ENCODE peak calls at places on chromosomes 12 and 14, in five cellular contexts. L is natural killer cell treated with Interleukin-12 subunit alpha and Interleukin-12 subunit beta and Interleukin-15 and Interleukin-18, amount 100 ng/mL, for 72 hours; V is activated CD8-positive, alpha-beta memory T cell treated with anti-CD3 and anti-CD28 coated beads, Interleukin-2, amount 50 U/mL, for 4 hours; H is NCI-H1105; S is mammary epithelial cell. E is an unnamed sample.

GRCh38 chr14:20384886-20385285 is 28.4 kb downstream of the TEP1 start:
- DNase-seq in L (no peak), V (no peak), H (no peak), S (no peak), E (no peak)

GRCh38 chr14:59698793-59699192 is 122.2 kb upstream of the CCDC175 start:
- DNase-seq in L (no peak), V (no peak), H (no peak), S (peak; percentile 16), E (no peak)

GRCh38 chr14:20803221-20803620 is 577 bp upstream of the RNASE1 start:
- DNase-seq in L (no peak), V (no peak), H (no peak), S (no peak), E (no peak)

GRCh38 chr14:65421201-65421981 is 8.9 kb downstream of the FUT8 start:
- DNase-seq in L (no peak), V (no peak), H (no peak), S (peak; percentile 40), E (no peak)

GRCh38 chr14:51463461-51463860 is 188.2 kb upstream of the FRMD6 start:
- DNase-seq in L (no peak), V (no peak), H (no peak), S (no peak), E (no peak)

GRCh38 chr14:77059276-77059934 is 30.9 kb upstream of the IRF2BPL start:
- DNase-seq in L (peak; percentile 37), V (no peak), H (no peak), S (peak; percentile 49), E (no peak)

GRCh38 chr14:68969278-68969677 is 9.8 kb downstream of the ACTN1 start:
- DNase-seq in L (no peak), V (no peak), H (no peak), S (no peak), E (no peak)

GRCh38 chr14:101665478-101666078 is 95.9 kb upstream of the PPP2R5C start:
- DNase-seq in L (no peak), V (no peak), H (peak; percentile 61), S (peak; percentile 52), E (peak; percentile 44)

GRCh38 chr14:80212025-80212402 is 710 bp upstream of the DIO2 start:
- DNase-seq in L (no peak), V (no peak), H (no peak), S (peak; percentile 58), E (no peak)

GRCh38 chr12:123488539-123489230 is 30.7 kb downstream of the SNRNP35 start:
- DNase-seq in L (no peak), V (no peak), H (no peak), S (no peak), E (no peak)

GRCh38 chr12:86137936-86138335 is 118.3 kb downstream of the MGAT4C start:
- DNase-seq in L (no peak), V (no peak), H (no peak), S (peak; percentile 77), E (no peak)

GRCh38 chr14:42523656-42524055 is 917.0 kb downstream of the LRFN5 start:
- DNase-seq in L (no peak), V (no peak), H (no peak), S (no peak), E (no peak)

GRCh38 chr12:26177303-26177702 is 18.1 kb upstream of the SSPN start:
- DNase-seq in L (no peak), V (no peak), H (no peak), S (peak; percentile 66), E (no peak)

GRCh38 chr12:120583478-120584030 is 2.4 kb upstream of the POP5 start:
- DNase-seq in L (peak; percentile 76), V (peak; percentile 81), H (peak; percentile 30), S (peak; percentile 40), E (peak; percentile 81)

GRCh38 chr12:70338531-70338930 is 27.6 kb upstream of the KCNMB4 start:
- DNase-seq in L (no peak), V (no peak), H (no peak), S (no peak), E (no peak)

GRCh38 chr14:65336191-65336591 is 76.3 kb upstream of the FUT8 start:
- DNase-seq in L (peak; percentile 61), V (peak; percentile 25), H (no peak), S (no peak), E (no peak)

GRCh38 chr12:15599266-15600037 is 189.7 kb downstream of the EPS8 start:
- DNase-seq in L (no peak), V (no peak), H (peak; percentile 54), S (peak; percentile 25), E (peak; percentile 89)

GRCh38 chr12:121711925-121712461 is 559 bp upstream of the TMEM120B start:
- DNase-seq in L (no peak), V (no peak), H (peak; percentile 19), S (no peak), E (peak; percentile 61)

GRCh38 chr12:99450231-99450630 is 197.3 kb upstream of the GARIN6 start:
- DNase-seq in L (no peak), V (no peak), H (no peak), S (no peak), E (no peak)

GRCh38 chr14:26598081-26598671 is 343 bp upstream of the NOVA1 start:
- DNase-seq in L (no peak), V (peak; percentile 14), H (peak; percentile 94), S (no peak), E (peak; percentile 98)

GRCh38 chr12:27524839-27525238 is 833 bp downstream of the PPFIBP1 start:
- DNase-seq in L (no peak), V (no peak), H (no peak), S (no peak), E (peak; percentile 4)

GRCh38 chr12:131381716-131382430 is 329.0 kb upstream of the SFSWAP start:
- DNase-seq in L (no peak), V (no peak), H (no peak), S (no peak), E (no peak)

GRCh38 chr12:107670999-107671643 is 14.5 kb upstream of the PWP1 start:
- DNase-seq in L (no peak), V (peak; percentile 24), H (no peak), S (no peak), E (no peak)

GRCh38 chr14:105249175-105250007 is 1.1 kb downstream of the BTBD6 start:
- DNase-seq in L (no peak), V (no peak), H (no peak), S (no peak), E (no peak)

GRCh38 chr12:88185988-88186387 is 43.9 kb downstream of the TMTC3 start:
- DNase-seq in L (no peak), V (no peak), H (no peak), S (peak; percentile 86), E (no peak)

GRCh38 chr12:14394317-14395058 is 29.0 kb downstream of the ATF7IP start:
- DNase-seq in L (no peak), V (no peak), H (peak; percentile 93), S (peak; percentile 83), E (peak; percentile 94)

GRCh38 chr12:97535582-97535981 is 73.0 kb downstream of the RMST start:
- DNase-seq in L (no peak), V (no peak), H (no peak), S (peak; percentile 3), E (no peak)

GRCh38 chr12:74365178-74365964 is 172.3 kb upstream of the ATXN7L3B start:
- DNase-seq in L (no peak), V (no peak), H (peak; percentile 28), S (peak; percentile 34), E (peak; percentile 6)

GRCh38 chr14:69615471-69616407 is 4.3 kb downstream of the SUSD6 start:
- DNase-seq in L (no peak), V (no peak), H (peak; percentile 52), S (peak; percentile 61), E (peak; percentile 63)